ENCODE peak calls at places on chromosomes 12 and 14, in seven cellular contexts. One of them, this sample, is unnamed.

GRCh38 chr12:31578632-31579031 is 12.3 kb downstream of the DENND5B start:
- DNase-seq in A673: no peak
- DNase-seq in anterior cingulate cortex: no peak
- DNase-seq in small intestine: no peak
- DNase-seq in sigmoid colon: no peak
- DNase-seq in NCI-H1694 treated with DMSO at 0.1 percent for 48 hours: no peak
- DNase-seq in activated T-cell treated with anti-CD3 and anti-CD28 coated beads, Interleukin-2, amount 50 U/mL, for 1 hour: no peak
- DNase-seq in this sample: no peak

GRCh38 chr12:77947326-77947725 is 116.6 kb downstream of the NAV3 start:
- DNase-seq in small intestine: no peak
- DNase-seq in NCI-H1694 treated with DMSO at 0.1 percent for 48 hours: no peak
- DNase-seq in A673: peak
- DNase-seq in anterior cingulate cortex: no peak
- DNase-seq in sigmoid colon: no peak
- DNase-seq in activated T-cell treated with anti-CD3 and anti-CD28 coated beads, Interleukin-2, amount 50 U/mL, for 1 hour: no peak
- DNase-seq in this sample: no peak

GRCh38 chr12:112777387-112778025 is 14.0 kb upstream of the RPH3A start:
- DNase-seq in sigmoid colon: no peak
- DNase-seq in anterior cingulate cortex: no peak
- DNase-seq in small intestine: no peak
- DNase-seq in A673: no peak
- DNase-seq in activated T-cell treated with anti-CD3 and anti-CD28 coated beads, Interleukin-2, amount 50 U/mL, for 1 hour: no peak
- DNase-seq in NCI-H1694 treated with DMSO at 0.1 percent for 48 hours: no peak
- DNase-seq in this sample: no peak

GRCh38 chr12:124007810-124008570 is 35.0 kb downstream of the ZNF664 start:
- DNase-seq in activated T-cell treated with anti-CD3 and anti-CD28 coated beads, Interleukin-2, amount 50 U/mL, for 1 hour: no peak
- DNase-seq in anterior cingulate cortex: no peak
- DNase-seq in A673: no peak
- DNase-seq in sigmoid colon: no peak
- DNase-seq in small intestine: no peak
- DNase-seq in NCI-H1694 treated with DMSO at 0.1 percent for 48 hours: no peak
- DNase-seq in this sample: no peak

GRCh38 chr14:65281991-65282908 is 130.3 kb upstream of the FUT8 start:
- DNase-seq in activated T-cell treated with anti-CD3 and anti-CD28 coated beads, Interleukin-2, amount 50 U/mL, for 1 hour: no peak
- DNase-seq in NCI-H1694 treated with DMSO at 0.1 percent for 48 hours: no peak
- DNase-seq in small intestine: no peak
- DNase-seq in sigmoid colon: no peak
- DNase-seq in A673: no peak
- DNase-seq in anterior cingulate cortex: peak
- DNase-seq in this sample: no peak

GRCh38 chr14:91394105-91395081 is 23.2 kb downstream of the CCDC88C start:
- DNase-seq in A673: no peak
- DNase-seq in NCI-H1694 treated with DMSO at 0.1 percent for 48 hours: peak
- DNase-seq in anterior cingulate cortex: no peak
- DNase-seq in sigmoid colon: no peak
- DNase-seq in activated T-cell treated with anti-CD3 and anti-CD28 coated beads, Interleukin-2, amount 50 U/mL, for 1 hour: no peak
- DNase-seq in small intestine: no peak
- DNase-seq in this sample: no peak

GRCh38 chr12:77366616-77367015 is 301.2 kb upstream of the E2F7 start:
- DNase-seq in anterior cingulate cortex: no peak
- DNase-seq in NCI-H1694 treated with DMSO at 0.1 percent for 48 hours: no peak
- DNase-seq in activated T-cell treated with anti-CD3 and anti-CD28 coated beads, Interleukin-2, amount 50 U/mL, for 1 hour: no peak
- DNase-seq in sigmoid colon: no peak
- DNase-seq in A673: no peak
- DNase-seq in small intestine: no peak
- DNase-seq in this sample: no peak

GRCh38 chr12:121822393-121823100 is 18.7 kb downstream of the SETD1B start:
- DNase-seq in anterior cingulate cortex: no peak
- DNase-seq in activated T-cell treated with anti-CD3 and anti-CD28 coated beads, Interleukin-2, amount 50 U/mL, for 1 hour: no peak
- DNase-seq in small intestine: no peak
- DNase-seq in A673: no peak
- DNase-seq in NCI-H1694 treated with DMSO at 0.1 percent for 48 hours: no peak
- DNase-seq in sigmoid colon: no peak
- DNase-seq in this sample: no peak

GRCh38 chr12:76109879-76110278 is 25.4 kb upstream of the NAP1L1 start:
- DNase-seq in activated T-cell treated with anti-CD3 and anti-CD28 coated beads, Interleukin-2, amount 50 U/mL, for 1 hour: no peak
- DNase-seq in A673: no peak
- DNase-seq in sigmoid colon: no peak
- DNase-seq in anterior cingulate cortex: no peak
- DNase-seq in small intestine: no peak
- DNase-seq in NCI-H1694 treated with DMSO at 0.1 percent for 48 hours: no peak
- DNase-seq in this sample: no peak

GRCh38 chr12:4293942-4294505 is 20.5 kb downstream of the CCND2 start:
- DNase-seq in A673: no peak
- DNase-seq in sigmoid colon: no peak
- DNase-seq in NCI-H1694 treated with DMSO at 0.1 percent for 48 hours: no peak
- DNase-seq in activated T-cell treated with anti-CD3 and anti-CD28 coated beads, Interleukin-2, amount 50 U/mL, for 1 hour: no peak
- DNase-seq in anterior cingulate cortex: no peak
- DNase-seq in small intestine: no peak
- DNase-seq in this sample: no peak

GRCh38 chr12:8446642-8447547 is 8.9 kb upstream of the CLEC6A start:
- DNase-seq in anterior cingulate cortex: no peak
- DNase-seq in activated T-cell treated with anti-CD3 and anti-CD28 coated beads, Interleukin-2, amount 50 U/mL, for 1 hour: no peak
- DNase-seq in A673: no peak
- DNase-seq in sigmoid colon: no peak
- DNase-seq in NCI-H1694 treated with DMSO at 0.1 percent for 48 hours: no peak
- DNase-seq in small intestine: no peak
- DNase-seq in this sample: no peak

GRCh38 chr14:21109377-21110260 is 8.8 kb downstream of the TMEM253 start:
- DNase-seq in sigmoid colon: no peak
- DNase-seq in NCI-H1694 treated with DMSO at 0.1 percent for 48 hours: no peak
- DNase-seq in anterior cingulate cortex: no peak
- DNase-seq in A673: peak
- DNase-seq in activated T-cell treated with anti-CD3 and anti-CD28 coated beads, Interleukin-2, amount 50 U/mL, for 1 hour: no peak
- DNase-seq in small intestine: no peak
- DNase-seq in this sample: no peak

GRCh38 chr14:50659327-50659974 is 8.7 kb downstream of the SAV1 start:
- DNase-seq in NCI-H1694 treated with DMSO at 0.1 percent for 48 hours: no peak
- DNase-seq in A673: peak
- DNase-seq in anterior cingulate cortex: no peak
- DNase-seq in small intestine: peak
- DNase-seq in sigmoid colon: no peak
- DNase-seq in activated T-cell treated with anti-CD3 and anti-CD28 coated beads, Interleukin-2, amount 50 U/mL, for 1 hour: no peak
- DNase-seq in this sample: no peak

GRCh38 chr12:29782821-29783772 is 645 bp downstream of the TMTC1 start:
- DNase-seq in small intestine: no peak
- DNase-seq in anterior cingulate cortex: peak
- DNase-seq in activated T-cell treated with anti-CD3 and anti-CD28 coated beads, Interleukin-2, amount 50 U/mL, for 1 hour: no peak
- DNase-seq in A673: peak
- DNase-seq in sigmoid colon: peak
- DNase-seq in NCI-H1694 treated with DMSO at 0.1 percent for 48 hours: peak
- DNase-seq in this sample: no peak

GRCh38 chr14:97657609-97658008 is 860.4 kb downstream of the VRK1 start:
- DNase-seq in sigmoid colon: no peak
- DNase-seq in activated T-cell treated with anti-CD3 and anti-CD28 coated beads, Interleukin-2, amount 50 U/mL, for 1 hour: no peak
- DNase-seq in NCI-H1694 treated with DMSO at 0.1 percent for 48 hours: no peak
- DNase-seq in A673: no peak
- DNase-seq in anterior cingulate cortex: no peak
- DNase-seq in small intestine: no peak
- DNase-seq in this sample: no peak

GRCh38 chr14:56262530-56262929 is 144.3 kb downstream of the PELI2 start:
- DNase-seq in A673: no peak
- DNase-seq in anterior cingulate cortex: no peak
- DNase-seq in small intestine: no peak
- DNase-seq in activated T-cell treated with anti-CD3 and anti-CD28 coated beads, Interleukin-2, amount 50 U/mL, for 1 hour: no peak
- DNase-seq in sigmoid colon: no peak
- DNase-seq in NCI-H1694 treated with DMSO at 0.1 percent for 48 hours: no peak
- DNase-seq in this sample: no peak

GRCh38 chr12:82326905-82327503 is 31.2 kb downstream of the CCDC59 start:
- DNase-seq in NCI-H1694 treated with DMSO at 0.1 percent for 48 hours: peak
- DNase-seq in sigmoid colon: no peak
- DNase-seq in A673: peak
- DNase-seq in anterior cingulate cortex: no peak
- DNase-seq in activated T-cell treated with anti-CD3 and anti-CD28 coated beads, Interleukin-2, amount 50 U/mL, for 1 hour: no peak
- DNase-seq in small intestine: peak
- DNase-seq in this sample: peak

GRCh38 chr12:120397827-120398563 is 29.0 kb upstream of the MSI1 start:
- DNase-seq in activated T-cell treated with anti-CD3 and anti-CD28 coated beads, Interleukin-2, amount 50 U/mL, for 1 hour: no peak
- DNase-seq in small intestine: no peak
- DNase-seq in anterior cingulate cortex: no peak
- DNase-seq in NCI-H1694 treated with DMSO at 0.1 percent for 48 hours: no peak
- DNase-seq in sigmoid colon: no peak
- DNase-seq in A673: no peak
- DNase-seq in this sample: no peak

GRCh38 chr14:68770553-68771286 is 22.1 kb downstream of the ZFP36L1 start:
- DNase-seq in sigmoid colon: no peak
- DNase-seq in NCI-H1694 treated with DMSO at 0.1 percent for 48 hours: no peak
- DNase-seq in small intestine: no peak
- DNase-seq in anterior cingulate cortex: no peak
- DNase-seq in activated T-cell treated with anti-CD3 and anti-CD28 coated beads, Interleukin-2, amount 50 U/mL, for 1 hour: no peak
- DNase-seq in A673: no peak
- DNase-seq in this sample: no peak

GRCh38 chr12:114680498-114681148 is 3.4 kb downstream of the TBX3 start:
- DNase-seq in activated T-cell treated with anti-CD3 and anti-CD28 coated beads, Interleukin-2, amount 50 U/mL, for 1 hour: no peak
- DNase-seq in NCI-H1694 treated with DMSO at 0.1 percent for 48 hours: no peak
- DNase-seq in anterior cingulate cortex: no peak
- DNase-seq in sigmoid colon: no peak
- DNase-seq in small intestine: no peak
- DNase-seq in A673: no peak
- DNase-seq in this sample: no peak

GRCh38 chr12:26195641-26196423 is 459 bp downstream of the SSPN start:
- DNase-seq in activated T-cell treated with anti-CD3 and anti-CD28 coated beads, Interleukin-2, amount 50 U/mL, for 1 hour: no peak
- DNase-seq in A673: peak
- DNase-seq in small intestine: peak
- DNase-seq in NCI-H1694 treated with DMSO at 0.1 percent for 48 hours: no peak
- DNase-seq in sigmoid colon: peak
- DNase-seq in anterior cingulate cortex: peak
- DNase-seq in this sample: peak

GRCh38 chr14:70655110-70655826 is 13.6 kb downstream of the TTC9 start:
- DNase-seq in NCI-H1694 treated with DMSO at 0.1 percent for 48 hours: no peak
- DNase-seq in A673: peak
- DNase-seq in small intestine: peak
- DNase-seq in sigmoid colon: no peak
- DNase-seq in anterior cingulate cortex: no peak
- DNase-seq in activated T-cell treated with anti-CD3 and anti-CD28 coated beads, Interleukin-2, amount 50 U/mL, for 1 hour: peak
- DNase-seq in this sample: peak

GRCh38 chr12:111798182-111798581 is 31.4 kb downstream of the ALDH2 start:
- DNase-seq in activated T-cell treated with anti-CD3 and anti-CD28 coated beads, Interleukin-2, amount 50 U/mL, for 1 hour: no peak
- DNase-seq in small intestine: no peak
- DNase-seq in A673: no peak
- DNase-seq in NCI-H1694 treated with DMSO at 0.1 percent for 48 hours: no peak
- DNase-seq in sigmoid colon: peak
- DNase-seq in anterior cingulate cortex: no peak
- DNase-seq in this sample: no peak

GRCh38 chr14:106848330-106849121 is 1322.1 kb downstream of the TMEM121 start:
- DNase-seq in NCI-H1694 treated with DMSO at 0.1 percent for 48 hours: no peak
- DNase-seq in anterior cingulate cortex: no peak
- DNase-seq in activated T-cell treated with anti-CD3 and anti-CD28 coated beads, Interleukin-2, amount 50 U/mL, for 1 hour: no peak
- DNase-seq in A673: peak
- DNase-seq in sigmoid colon: no peak
- DNase-seq in small intestine: peak
- DNase-seq in this sample: no peak

GRCh38 chr14:75430106-75430505 is 2.3 kb downstream of the JDP2 start:
- DNase-seq in activated T-cell treated with anti-CD3 and anti-CD28 coated beads, Interleukin-2, amount 50 U/mL, for 1 hour: no peak
- DNase-seq in anterior cingulate cortex: no peak
- DNase-seq in sigmoid colon: peak
- DNase-seq in small intestine: no peak
- DNase-seq in A673: no peak
- DNase-seq in NCI-H1694 treated with DMSO at 0.1 percent for 48 hours: no peak
- DNase-seq in this sample: no peak

GRCh38 chr12:103936679-103937078 is 6.5 kb downstream of the HSP90B1 start:
- DNase-seq in anterior cingulate cortex: no peak
- DNase-seq in NCI-H1694 treated with DMSO at 0.1 percent for 48 hours: no peak
- DNase-seq in A673: no peak
- DNase-seq in small intestine: no peak
- DNase-seq in sigmoid colon: no peak
- DNase-seq in activated T-cell treated with anti-CD3 and anti-CD28 coated beads, Interleukin-2, amount 50 U/mL, for 1 hour: no peak
- DNase-seq in this sample: no peak

GRCh38 chr14:67881225-67881624 is 61.6 kb downstream of the RAD51B start:
- DNase-seq in A673: no peak
- DNase-seq in NCI-H1694 treated with DMSO at 0.1 percent for 48 hours: no peak
- DNase-seq in anterior cingulate cortex: no peak
- DNase-seq in activated T-cell treated with anti-CD3 and anti-CD28 coated beads, Interleukin-2, amount 50 U/mL, for 1 hour: no peak
- DNase-seq in small intestine: no peak
- DNase-seq in sigmoid colon: no peak
- DNase-seq in this sample: no peak

GRCh38 chr12:120290541-120291312 is 976 bp downstream of the RNU4-2 start:
- DNase-seq in activated T-cell treated with anti-CD3 and anti-CD28 coated beads, Interleukin-2, amount 50 U/mL, for 1 hour: peak
- DNase-seq in NCI-H1694 treated with DMSO at 0.1 percent for 48 hours: no peak
- DNase-seq in sigmoid colon: peak
- DNase-seq in small intestine: peak
- DNase-seq in anterior cingulate cortex: no peak
- DNase-seq in A673: no peak
- DNase-seq in this sample: no peak

GRCh38 chr12:42691991-42692557 is 102.5 kb upstream of the PRICKLE1 start:
- DNase-seq in sigmoid colon: no peak
- DNase-seq in anterior cingulate cortex: no peak
- DNase-seq in NCI-H1694 treated with DMSO at 0.1 percent for 48 hours: no peak
- DNase-seq in activated T-cell treated with anti-CD3 and anti-CD28 coated beads, Interleukin-2, amount 50 U/mL, for 1 hour: no peak
- DNase-seq in A673: no peak
- DNase-seq in small intestine: peak
- DNase-seq in this sample: no peak

GRCh38 chr12:110199360-110200123 is 75.4 kb downstream of the IFT81 start:
- DNase-seq in A673: peak
- DNase-seq in sigmoid colon: no peak
- DNase-seq in NCI-H1694 treated with DMSO at 0.1 percent for 48 hours: peak
- DNase-seq in small intestine: no peak
- DNase-seq in activated T-cell treated with anti-CD3 and anti-CD28 coated beads, Interleukin-2, amount 50 U/mL, for 1 hour: no peak
- DNase-seq in anterior cingulate cortex: no peak
- DNase-seq in this sample: no peak

GRCh38 chr12:3202734-3203446 is 125.7 kb downstream of the TSPAN9 start:
- DNase-seq in activated T-cell treated with anti-CD3 and anti-CD28 coated beads, Interleukin-2, amount 50 U/mL, for 1 hour: peak
- DNase-seq in sigmoid colon: no peak
- DNase-seq in A673: peak
- DNase-seq in anterior cingulate cortex: peak
- DNase-seq in small intestine: peak
- DNase-seq in NCI-H1694 treated with DMSO at 0.1 percent for 48 hours: peak
- DNase-seq in this sample: no peak

GRCh38 chr12:32139064-32139421 is 32.4 kb downstream of the BICD1 start:
- DNase-seq in activated T-cell treated with anti-CD3 and anti-CD28 coated beads, Interleukin-2, amount 50 U/mL, for 1 hour: no peak
- DNase-seq in anterior cingulate cortex: no peak
- DNase-seq in A673: peak
- DNase-seq in small intestine: peak
- DNase-seq in sigmoid colon: no peak
- DNase-seq in NCI-H1694 treated with DMSO at 0.1 percent for 48 hours: peak
- DNase-seq in this sample: peak

GRCh38 chr14:54776361-54777001 is 126.1 kb downstream of the GCH1 start:
- DNase-seq in A673: peak
- DNase-seq in activated T-cell treated with anti-CD3 and anti-CD28 coated beads, Interleukin-2, amount 50 U/mL, for 1 hour: peak
- DNase-seq in NCI-H1694 treated with DMSO at 0.1 percent for 48 hours: no peak
- DNase-seq in anterior cingulate cortex: peak
- DNase-seq in small intestine: no peak
- DNase-seq in sigmoid colon: peak
- DNase-seq in this sample: peak

GRCh38 chr12:103996595-103996994 is 30.9 kb downstream of the TDG start:
- DNase-seq in A673: no peak
- DNase-seq in activated T-cell treated with anti-CD3 and anti-CD28 coated beads, Interleukin-2, amount 50 U/mL, for 1 hour: no peak
- DNase-seq in sigmoid colon: no peak
- DNase-seq in NCI-H1694 treated with DMSO at 0.1 percent for 48 hours: no peak
- DNase-seq in small intestine: no peak
- DNase-seq in anterior cingulate cortex: no peak
- DNase-seq in this sample: no peak

GRCh38 chr14:75249251-75249957 is 29.2 kb upstream of the FOS start:
- DNase-seq in sigmoid colon: no peak
- DNase-seq in NCI-H1694 treated with DMSO at 0.1 percent for 48 hours: no peak
- DNase-seq in A673: no peak
- DNase-seq in small intestine: peak
- DNase-seq in anterior cingulate cortex: no peak
- DNase-seq in activated T-cell treated with anti-CD3 and anti-CD28 coated beads, Interleukin-2, amount 50 U/mL, for 1 hour: peak
- DNase-seq in this sample: no peak

This sample was measured in KG1.